ENCODE peak calls at places on chromosome 6, in eight cellular contexts. I is endothelial cell; P is stimulated activated CD4-positive, alpha-beta T cell treated with anti-CD3 and anti-CD28 coated beads, Interleukin-4, amount 100 ng/mL, for 48 hours; M is GM13976; A is NCI-H1417; V is AG08395; N is T-cell; Z is NCI-H1105 treated with DMSO at 0.1 percent for 48 hours. B is an unnamed sample.

GRCh38 chr6:35601331-35602132 is 87.2 kb downstream of the FKBP5 start:
- DNase-seq in I (no peak), V (peak), Z (peak), A (no peak), N (peak), P (no peak), M (no peak), B (peak)

GRCh38 chr6:32973144-32973854 is 4.9 kb downstream of the BRD2 start:
- DNase-seq in N (peak), I (peak), A (peak), M (no peak), P (no peak), Z (peak), V (no peak), B (no peak)

GRCh38 chr6:142045380-142046270 is 87.1 kb upstream of the GJE1 start:
- DNase-seq in P (no peak), Z (no peak), V (peak), I (no peak), M (no peak), A (no peak), N (no peak), B (no peak)

GRCh38 chr6:89050155-89050554 is 30.4 kb upstream of the PNRC1 start:
- DNase-seq in V (peak), I (no peak), M (no peak), Z (no peak), A (no peak), P (no peak), N (no peak), B (no peak)

GRCh38 chr6:10441004-10441654 is 26.3 kb upstream of the TFAP2A start:
- DNase-seq in A (no peak), I (no peak), N (no peak), P (no peak), V (peak), M (no peak), Z (no peak), B (no peak)

GRCh38 chr6:157953580-157954091 is 28.0 kb upstream of the SYNJ2 start:
- DNase-seq in I (no peak), A (no peak), V (no peak), Z (no peak), N (no peak), P (no peak), M (no peak), B (no peak)

GRCh38 chr6:10406556-10406955 is 8.3 kb downstream of the TFAP2A start:
- DNase-seq in V (no peak), N (no peak), P (no peak), A (no peak), I (no peak), Z (no peak), M (no peak), B (no peak)

GRCh38 chr6:5778317-5778857 is 228.3 kb downstream of the NRN1 start:
- DNase-seq in P (no peak), M (peak), N (no peak), I (no peak), A (no peak), Z (no peak), V (no peak), B (no peak)

GRCh38 chr6:7914991-7915789 is 4.6 kb upstream of the TXNDC5 start:
- DNase-seq in N (no peak), A (no peak), P (no peak), V (peak), Z (no peak), I (no peak), M (no peak), B (no peak)

GRCh38 chr6:113291751-113292445 is 565.2 kb upstream of the MARCKS start:
- DNase-seq in P (no peak), Z (no peak), M (no peak), A (no peak), V (no peak), N (no peak), I (no peak), B (no peak)

GRCh38 chr6:90941885-90942284 is 355.0 kb upstream of the MAP3K7 start:
- DNase-seq in M (no peak), Z (no peak), P (no peak), N (no peak), I (no peak), V (no peak), A (no peak), B (no peak)

GRCh38 chr6:64983108-64983507 is 723.9 kb downstream of the EYS start:
- DNase-seq in A (no peak), N (no peak), Z (no peak), M (no peak), V (no peak), I (no peak), P (no peak), B (no peak)